ENCODE peak calls at places on chromosomes 16 and 17, in four cellular contexts. C, M, S and R are unnamed samples. For H3K9me3, the result is how much of the 10 kb centered on the place peaks cover.

GRCh38 chr16:57134982-57135381 is 42.6 kb downstream of the CPNE2 start:
- DNase-seq in C (no peak), M (no peak), S (no peak), R (no peak)

GRCh38 chr17:3959295-3959899 is 4.8 kb downstream of the ATP2A3 start:
- DNase-seq in C (peak), M (no peak), S (no peak), R (peak)

GRCh38 chr17:58328195-58329034 is at the start of gene TSPOAP1:
- DNase-seq in C (no peak), M (no peak), S (no peak), R (no peak)

GRCh38 chr16:15879255-15879804 is 9.1 kb downstream of the CEP20 start:
- DNase-seq in C (peak), M (no peak), S (no peak), R (peak)

GRCh38 chr17:13351046-13351445 is 250.7 kb downstream of the HS3ST3A1 start:
- DNase-seq in C (no peak), M (no peak), S (no peak), R (no peak)

GRCh38 chr16:82585675-82586074 is 41.1 kb upstream of the CDH13 start:
- DNase-seq in C (no peak), M (no peak), S (no peak), R (no peak)

GRCh38 chr17:76983431-76983830 is 115.2 kb downstream of the MGAT5B start:
- DNase-seq in C (no peak), M (no peak), S (no peak), R (no peak)

GRCh38 chr16:1493746-1494094 is 560 bp downstream of the TELO2 start:
- DNase-seq in C (no peak), M (no peak), S (peak), R (no peak)

GRCh38 chr17:78717431-78717980 is 64.6 kb downstream of the CYTH1 start:
- DNase-seq in C (peak), M (peak), S (no peak), R (no peak)

GRCh38 chr16:11481987-11482386 is 104.7 kb downstream of the LITAF start:
- DNase-seq in C (no peak), M (no peak), S (no peak), R (peak)

GRCh38 chr17:29084476-29085148 is 41.7 kb downstream of the PIPOX start:
- DNase-seq in C (no peak), M (no peak), S (no peak), R (peak)

GRCh38 chr16:57628008-57628781 is at the start of gene ADGRG1:
- DNase-seq in C (peak), M (peak), S (peak), R (peak)

GRCh38 chr17:2837147-2837561 is 40.9 kb downstream of the RAP1GAP2 start:
- DNase-seq in C (no peak), M (no peak), S (no peak), R (no peak)

GRCh38 chr16:69340095-69340644 is 598 bp downstream of the NIP7 start:
- DNase-seq in C (no peak), M (no peak), S (no peak), R (no peak)

GRCh38 chr16:9322735-9323134 is 231.3 kb downstream of the HAPSTR1 start:
- DNase-seq in C (no peak), M (no peak), S (no peak), R (no peak)

GRCh38 chr17:15263206-15263579 is 1.9 kb downstream of the PMP22 start:
- DNase-seq in C (peak), M (peak), S (peak), R (peak)

GRCh38 chr16:24069036-24069590 is 187.0 kb upstream of the CACNG3 start:
- DNase-seq in C (no peak), M (no peak), S (no peak), R (no peak)

GRCh38 chr17:70446446-70446845 is 277.1 kb downstream of the KCNJ2 start:
- DNase-seq in C (no peak), M (no peak), S (no peak), R (no peak)

GRCh38 chr17:16952401-16952800 is 19.5 kb downstream of the TNFRSF13B start:
- DNase-seq in C (no peak), M (no peak), S (no peak), R (no peak)

GRCh38 chr17:43644081-43644480 is 17.6 kb downstream of the MEOX1 start:
- DNase-seq in C (no peak), M (no peak), S (peak), R (no peak)

GRCh38 chr17:17150450-17150804 is 55.7 kb downstream of the PLD6 start:
- DNase-seq in C (no peak), M (no peak), S (no peak), R (no peak)

GRCh38 chr16:27774779-27775178 is 224.8 kb downstream of the KATNIP start:
- DNase-seq in C (no peak), M (no peak), S (no peak), R (no peak)

GRCh38 chr17:640436-640835 is 74.2 kb downstream of the VPS53 start:
- DNase-seq in C (no peak), M (no peak), S (no peak), R (no peak)

GRCh38 chr17:60445144-60445543 is 22.9 kb downstream of the CHCT1 start:
- DNase-seq in C (no peak), M (no peak), S (no peak), R (no peak)

GRCh38 chr16:68893710-68894705 is 50.7 kb downstream of the TANGO6 start:
- DNase-seq in C (peak), M (no peak), S (peak), R (no peak)

GRCh38 chr17:45149669-45150603 is 1.7 kb downstream of the HEXIM1 start:
- DNase-seq in C (peak), M (peak), S (peak), R (no peak)

GRCh38 chr17:49393491-49394255 is 21.0 kb downstream of the PHB1 start:
- DNase-seq in C (no peak), M (no peak), S (no peak), R (no peak)

GRCh38 chr17:68355093-68355492 is 63.8 kb downstream of the ARSG start:
- DNase-seq in C (peak), M (no peak), S (no peak), R (no peak)

GRCh38 chr16:86566966-86567700 is 504 bp downstream of the FOXC2 start:
- DNase-seq in C (peak), M (no peak), S (peak), R (no peak)

GRCh38 chr17:27247071-27247957 is 46.6 kb upstream of the WSB1 start:
- DNase-seq in C (peak), M (peak), S (no peak), R (peak)

GRCh38 chr16:86509759-86510464 is 415 bp upstream of the FOXF1 start:
- DNase-seq in C (no peak), M (no peak), S (peak), R (peak)

GRCh38 chr17:77089118-77089477 is 51.7 kb upstream of the SEC14L1 start:
- DNase-seq in C (no peak), M (no peak), S (no peak), R (no peak)

GRCh38 chr16:85573696-85574641 is 39.2 kb upstream of the GSE1 start:
- DNase-seq in C (no peak), M (no peak), S (peak), R (no peak)

GRCh38 chr17:43416998-43417891 is 18.5 kb downstream of the ARL4D start:
- DNase-seq in C (peak), M (no peak), S (peak), R (no peak)

GRCh38 chr16:87392823-87393679 is 915 bp downstream of the MAP1LC3B start:
- DNase-seq in C (peak), M (no peak), S (peak), R (no peak)

GRCh38 chr17:63573634-63574033 is 23.4 kb downstream of the DCAF7 start:
- DNase-seq in C (peak), M (no peak), S (no peak), R (no peak)

GRCh38 chr17:42475121-42475520 is 16.4 kb downstream of the ATP6V0A1 start:
- DNase-seq in C (no peak), M (no peak), S (no peak), R (no peak)

GRCh38 chr16:7736138-7736537 is 403.5 kb downstream of the RBFOX1 start:
- DNase-seq in C (no peak), M (no peak), S (no peak), R (no peak)

GRCh38 chr17:10357768-10358167 is 15.0 kb downstream of the MYH13 start:
- DNase-seq in C (peak), M (no peak), S (no peak), R (no peak)

GRCh38 chr16:71443714-71444113 is 1.9 kb upstream of the TLE7 start:
- DNase-seq in C (no peak), M (no peak), S (no peak), R (no peak)
- H3K9me3 ChIP-seq in C (half or more), M (under half), S (under half), R (half or more)

GRCh38 chr17:75125984-75126383 is 5.6 kb downstream of the NT5C start:
- DNase-seq in C (peak), M (no peak), S (no peak), R (no peak)
- H3K9me3 ChIP-seq in C (under half), M (under half), S (under half), R (under half)

GRCh38 chr16:48592839-48593429 is 17.0 kb downstream of the N4BP1 start:
- DNase-seq in C (peak), M (no peak), S (no peak), R (no peak)

GRCh38 chr16:48591976-48592375 is 18.0 kb downstream of the N4BP1 start:
- DNase-seq in C (no peak), M (no peak), S (no peak), R (no peak)

GRCh38 chr16:48586083-48586482 is 23.9 kb downstream of the N4BP1 start:
- DNase-seq in C (no peak), M (no peak), S (no peak), R (no peak)

GRCh38 chr16:48596326-48596725 is 13.7 kb downstream of the N4BP1 start:
- DNase-seq in C (no peak), M (no peak), S (no peak), R (no peak)

GRCh38 chr16:48590476-48590875 is 19.5 kb downstream of the N4BP1 start:
- DNase-seq in C (no peak), M (no peak), S (no peak), R (no peak)
- H3K9me3 ChIP-seq in C (under half), M (under half), S (under half), R (under half)

DNA sequence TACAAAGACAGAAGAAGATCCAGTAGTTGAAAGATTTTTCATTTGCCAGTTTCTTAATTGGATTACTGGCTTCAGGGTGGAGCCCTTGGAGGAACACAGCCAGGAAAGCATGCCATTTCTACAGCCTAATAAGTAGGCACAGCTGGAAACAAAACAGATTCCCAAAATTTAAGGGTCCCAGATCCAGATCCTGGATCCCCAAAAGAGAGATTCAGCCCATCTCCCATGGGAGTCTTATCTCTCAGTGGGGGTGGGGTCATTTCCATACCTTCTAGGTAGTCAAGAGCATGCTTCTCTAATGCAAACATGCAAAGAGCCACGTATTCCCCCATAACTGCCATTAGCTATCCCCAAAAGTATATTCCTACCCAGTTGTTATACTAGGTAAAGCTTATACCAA is 49.9 kb downstream of the SCPEP1 start:
- DNase-seq in C (no peak), M (no peak), S (no peak), R (no peak)
- H3K9me3 ChIP-seq in C (under half), M (under half), S (under half), R (under half)

DNA sequence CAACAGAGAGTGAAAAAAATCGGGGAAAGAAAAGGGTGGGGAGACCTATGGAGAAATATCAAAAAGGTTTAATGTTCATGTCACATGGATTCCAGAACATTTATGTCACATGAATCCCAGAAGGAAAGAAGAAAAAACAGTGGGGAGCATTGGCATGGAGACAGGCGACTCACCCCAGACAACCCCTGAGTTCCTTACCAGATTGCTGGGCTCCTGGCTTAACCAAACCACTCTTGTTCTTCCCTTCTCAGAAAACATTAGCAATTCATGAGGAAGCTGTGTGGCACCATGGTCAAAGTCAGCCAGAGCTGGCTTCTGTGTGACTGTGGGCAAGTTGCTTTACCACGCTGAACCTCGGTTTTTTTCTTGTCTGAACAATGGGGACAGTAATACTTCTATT is 49.6 kb upstream of the CLEC19A start:
- DNase-seq in C (no peak), M (no peak), S (no peak), R (no peak)
- H3K9me3 ChIP-seq in C (under half), M (under half), S (under half), R (under half)